ENCODE peak calls at places on chromosomes 12 and 14, in four cellular contexts. One of them, this sample, is unnamed.

GRCh38 chr12:108616941-108617858 is 16.5 kb downstream of the SELPLG start:
- DNase-seq in fibroblast of lung: no peak
- DNase-seq in BE2C: no peak
- DNase-seq in HFF-Myc: no peak
- DNase-seq in this sample: peak; percentile 48

GRCh38 chr12:50222275-50222783 is 55.2 kb upstream of the CERS5 start:
- DNase-seq in BE2C: peak; percentile 80
- DNase-seq in HFF-Myc: peak; percentile 89
- DNase-seq in fibroblast of lung: peak; percentile 95
- DNase-seq in this sample: peak; percentile 94

GRCh38 chr12:64237382-64237781 is 15.3 kb upstream of the KICS2 start:
- DNase-seq in HFF-Myc: no peak
- DNase-seq in BE2C: no peak
- DNase-seq in fibroblast of lung: no peak
- DNase-seq in this sample: no peak

GRCh38 chr12:112117685-112118084 is 7.7 kb upstream of the TRAFD1 start:
- DNase-seq in HFF-Myc: no peak
- DNase-seq in fibroblast of lung: no peak
- DNase-seq in BE2C: no peak
- DNase-seq in this sample: no peak

GRCh38 chr14:59343585-59343984 is 121.6 kb downstream of the GPR135 start:
- DNase-seq in HFF-Myc: no peak
- DNase-seq in fibroblast of lung: no peak
- DNase-seq in BE2C: peak; percentile 10
- DNase-seq in this sample: no peak

GRCh38 chr12:28313631-28314030 is 123.4 kb downstream of the CCDC91 start:
- DNase-seq in fibroblast of lung: peak; percentile 44
- DNase-seq in HFF-Myc: peak; percentile 5
- DNase-seq in BE2C: no peak
- DNase-seq in this sample: peak; percentile 43

GRCh38 chr12:76863811-76864210 is 15.0 kb downstream of the CSRP2 start:
- DNase-seq in HFF-Myc: peak; percentile 27
- DNase-seq in BE2C: no peak
- DNase-seq in fibroblast of lung: peak; percentile 14
- DNase-seq in this sample: peak; percentile 36

GRCh38 chr14:83798421-83798820 is 1731.5 kb upstream of the FLRT2 start:
- DNase-seq in fibroblast of lung: no peak
- DNase-seq in BE2C: no peak
- DNase-seq in HFF-Myc: no peak
- DNase-seq in this sample: no peak

GRCh38 chr14:92719890-92720323 is 28.5 kb downstream of the LGMN start:
- DNase-seq in HFF-Myc: no peak
- DNase-seq in fibroblast of lung: no peak
- DNase-seq in BE2C: no peak
- DNase-seq in this sample: no peak

GRCh38 chr12:4147051-4147481 is 126.5 kb upstream of the CCND2 start:
- DNase-seq in BE2C: no peak
- DNase-seq in HFF-Myc: no peak
- DNase-seq in fibroblast of lung: no peak
- DNase-seq in this sample: no peak

GRCh38 chr14:63383776-63384367 is 65.1 kb upstream of the GPHB5 start:
- DNase-seq in HFF-Myc: no peak
- DNase-seq in fibroblast of lung: no peak
- DNase-seq in BE2C: no peak
- DNase-seq in this sample: no peak

GRCh38 chr14:74804219-74804825 is 41.2 kb downstream of the YLPM1 start:
- DNase-seq in fibroblast of lung: peak; percentile 73
- DNase-seq in HFF-Myc: peak; percentile 30
- DNase-seq in BE2C: peak; percentile 23
- DNase-seq in this sample: peak; percentile 81

GRCh38 chr12:49806877-49807276 is 21.3 kb downstream of the NCKAP5L start:
- DNase-seq in HFF-Myc: no peak
- DNase-seq in fibroblast of lung: no peak
- DNase-seq in BE2C: no peak
- DNase-seq in this sample: no peak

GRCh38 chr14:21711360-21711961 is 37.8 kb upstream of the OR4E1 start:
- DNase-seq in HFF-Myc: peak; percentile 11
- DNase-seq in fibroblast of lung: peak; percentile 50
- DNase-seq in BE2C: peak; percentile 14
- DNase-seq in this sample: peak; percentile 73
- TF ChIP-seq CTCF in HFF-Myc: peak; percentile 66
- TF ChIP-seq CTCF in fibroblast of lung: peak; percentile 69
- TF ChIP-seq CTCF in BE2C: peak; percentile 79
- TF ChIP-seq CTCF in this sample: peak; percentile 74

GRCh38 chr12:104638218-104638617 is 181.5 kb downstream of the CHST11 start:
- DNase-seq in HFF-Myc: no peak
- DNase-seq in fibroblast of lung: no peak
- DNase-seq in BE2C: no peak
- DNase-seq in this sample: no peak
- H3K4me3 ChIP-seq in HFF-Myc: no peak overlapping the region
- H3K4me3 ChIP-seq in fibroblast of lung: no peak overlapping the region
- H3K4me3 ChIP-seq in BE2C: no peak overlapping the region
- H3K4me3 ChIP-seq in this sample: no peak overlapping the region

DNA sequence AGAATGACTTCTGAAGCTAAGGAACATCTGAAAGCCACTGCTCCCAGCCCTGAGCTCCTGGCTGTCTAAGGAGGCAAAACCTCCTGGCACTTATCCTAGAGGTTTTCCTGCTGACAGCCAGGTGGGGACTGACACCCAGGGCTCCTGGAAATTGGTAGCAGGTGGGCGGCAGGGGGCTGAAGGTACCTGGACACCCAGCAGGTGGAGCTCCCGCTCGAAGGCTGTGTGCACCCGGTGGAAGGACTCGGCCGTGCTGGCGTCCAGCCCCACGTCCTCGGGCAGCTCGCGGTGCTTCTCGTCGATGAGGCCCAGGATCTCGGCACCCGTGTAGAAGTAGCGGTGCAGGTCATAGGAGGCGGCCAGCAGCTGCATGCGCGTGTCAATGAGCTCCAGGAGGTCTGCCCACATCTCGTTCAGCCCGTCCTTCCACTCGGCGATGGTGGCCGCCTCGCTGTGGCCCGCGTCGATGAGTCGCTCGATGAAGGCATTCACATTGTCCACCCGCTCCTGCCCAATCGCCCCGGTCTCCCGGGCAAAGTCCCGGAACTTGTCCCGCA is 68.2 kb downstream of the PLEKHG3 start:
- DNase-seq in HFF-Myc: no peak
- DNase-seq in BE2C: no peak
- DNase-seq in fibroblast of lung: no peak
- DNase-seq in this sample: no peak
- TF ChIP-seq CTCF in HFF-Myc: no peak
- TF ChIP-seq CTCF in BE2C: no peak
- TF ChIP-seq CTCF in fibroblast of lung: no peak
- TF ChIP-seq CTCF in this sample: no peak

GRCh38 chr12:6112004-6112403 is 12.5 kb downstream of the VWF start:
- DNase-seq in HFF-Myc: no peak
- DNase-seq in BE2C: no peak
- DNase-seq in fibroblast of lung: no peak
- DNase-seq in this sample: no peak

GRCh38 chr12:6115389-6115788 is 9.1 kb downstream of the VWF start:
- DNase-seq in fibroblast of lung: no peak
- DNase-seq in HFF-Myc: no peak
- DNase-seq in BE2C: no peak
- DNase-seq in this sample: no peak

GRCh38 chr12:6116481-6117021 is 7.9 kb downstream of the VWF start:
- DNase-seq in BE2C: no peak
- DNase-seq in fibroblast of lung: no peak
- DNase-seq in HFF-Myc: no peak
- DNase-seq in this sample: peak; percentile 94

GRCh38 chr12:6114476-6114870 is 10.0 kb downstream of the VWF start:
- DNase-seq in fibroblast of lung: no peak
- DNase-seq in BE2C: no peak
- DNase-seq in HFF-Myc: no peak
- DNase-seq in this sample: no peak

GRCh38 chr12:6113691-6114475 is 10.6 kb downstream of the VWF start:
- DNase-seq in BE2C: peak; percentile 35
- DNase-seq in HFF-Myc: no peak
- DNase-seq in fibroblast of lung: no peak
- DNase-seq in this sample: no peak
- H3K4me3 ChIP-seq in BE2C: no peak overlapping the region
- H3K4me3 ChIP-seq in HFF-Myc: no peak overlapping the region
- H3K4me3 ChIP-seq in fibroblast of lung: no peak overlapping the region
- H3K4me3 ChIP-seq in this sample: no peak overlapping the region

DNA sequence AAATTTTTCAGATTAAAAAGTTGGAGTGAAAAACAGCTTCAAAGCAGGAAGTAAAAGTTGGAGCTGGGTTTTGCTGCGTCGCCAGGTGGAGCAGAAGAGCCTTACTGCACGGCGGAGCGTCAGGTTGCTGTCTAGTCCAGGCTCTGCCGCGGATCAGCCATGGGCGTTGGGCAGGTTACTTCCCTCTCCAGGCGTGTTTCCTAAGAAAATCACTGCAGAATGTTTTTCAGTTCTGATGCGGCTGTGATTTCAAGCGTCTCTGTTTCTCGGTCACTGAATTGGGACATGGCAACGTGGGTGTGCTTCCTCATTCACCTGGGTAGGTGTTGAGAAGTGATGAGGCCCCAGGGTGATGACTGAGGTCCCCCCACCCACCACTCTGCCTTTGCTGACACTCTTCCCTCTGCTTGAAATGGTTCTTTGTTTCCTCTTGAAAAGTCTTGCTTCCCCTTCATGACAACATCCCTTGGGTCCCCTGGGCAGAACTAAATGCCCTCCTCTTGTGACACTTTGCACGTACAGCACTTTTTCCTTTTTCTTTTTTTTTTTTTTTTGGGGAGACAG is 7.6 kb downstream of the EVL start:
- DNase-seq in HFF-Myc: no peak
- DNase-seq in BE2C: no peak
- DNase-seq in fibroblast of lung: no peak
- DNase-seq in this sample: no peak
- TF ChIP-seq CTCF in HFF-Myc: no peak
- TF ChIP-seq CTCF in BE2C: no peak
- TF ChIP-seq CTCF in fibroblast of lung: no peak
- TF ChIP-seq CTCF in this sample: no peak

DNA sequence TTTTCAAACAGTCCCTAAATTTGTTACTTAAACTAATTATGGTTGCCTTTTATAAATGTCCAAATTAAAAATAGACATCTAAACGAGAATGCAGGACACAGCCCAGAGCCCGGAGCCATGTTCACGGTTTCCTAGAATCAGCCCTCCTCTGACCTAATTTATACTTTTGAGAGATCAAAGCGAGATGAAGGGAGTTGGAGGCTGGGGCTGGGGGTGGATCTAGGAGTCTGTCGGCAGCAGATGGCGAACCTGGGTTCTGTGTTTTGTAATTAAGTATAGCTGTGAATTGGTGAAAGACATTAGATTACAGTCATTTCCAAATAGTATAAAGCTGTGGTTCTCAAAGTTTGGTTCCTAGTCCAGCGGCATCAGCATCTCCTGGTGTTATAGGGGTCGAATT is 210.1 kb downstream of the SLC41A2 start:
- DNase-seq in HFF-Myc: no peak
- DNase-seq in fibroblast of lung: no peak
- DNase-seq in BE2C: no peak
- DNase-seq in this sample: no peak
- H3K4me3 ChIP-seq in HFF-Myc: no peak overlapping the region
- H3K4me3 ChIP-seq in fibroblast of lung: no peak overlapping the region
- H3K4me3 ChIP-seq in BE2C: no peak overlapping the region
- H3K4me3 ChIP-seq in this sample: no peak overlapping the region

DNA sequence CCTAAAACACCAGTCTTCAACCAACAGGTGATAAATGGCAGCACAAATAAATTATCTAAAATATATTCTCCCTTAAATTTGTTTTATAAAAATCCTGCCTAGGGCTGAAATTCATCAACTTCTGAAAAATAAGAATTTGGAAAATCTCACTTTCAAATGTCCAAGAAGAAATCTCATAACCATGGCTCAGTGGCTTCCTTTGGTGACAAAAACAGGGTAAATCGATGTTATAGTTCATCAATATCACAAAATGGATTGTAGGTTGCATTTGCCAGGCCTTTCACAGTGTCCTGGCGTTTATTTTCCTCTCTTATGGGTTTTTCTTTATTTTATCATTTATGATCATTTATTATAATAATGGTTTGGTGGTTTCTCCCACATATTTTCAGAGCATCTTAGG is 103.0 kb downstream of the PTGER2 start:
- DNase-seq in fibroblast of lung: no peak
- DNase-seq in BE2C: no peak
- DNase-seq in HFF-Myc: no peak
- DNase-seq in this sample: no peak
- TF ChIP-seq CTCF in fibroblast of lung: no peak
- TF ChIP-seq CTCF in BE2C: no peak
- TF ChIP-seq CTCF in HFF-Myc: no peak
- TF ChIP-seq CTCF in this sample: no peak

GRCh38 chr12:123762715-123763052 is 583 bp downstream of the DNAH10 start:
- DNase-seq in BE2C: no peak
- DNase-seq in HFF-Myc: no peak
- DNase-seq in fibroblast of lung: no peak
- DNase-seq in this sample: no peak
- H3K4me3 ChIP-seq in BE2C: no peak overlapping the region
- H3K4me3 ChIP-seq in HFF-Myc: no peak overlapping the region
- H3K4me3 ChIP-seq in fibroblast of lung: no peak overlapping the region
- H3K4me3 ChIP-seq in this sample: peak overlapping the region; percentile 47